ENCODE peak calls at places on chromosomes 12 and 14, in five cellular contexts. O, P, R, Q and I are unnamed samples.

GRCh38 chr12:109968801-109969200 is 27.4 kb downstream of the GIT2 start:
- DNase-seq in O (peak), P (no peak), R (no peak), Q (no peak), I (no peak)

GRCh38 chr12:49974231-49974675 is 1.5 kb downstream of the AQP6 start:
- DNase-seq in O (peak), P (no peak), R (peak), Q (peak), I (peak)

GRCh38 chr12:12600659-12601058 is 11.0 kb upstream of the CREBL2 start:
- DNase-seq in O (no peak), P (no peak), R (no peak), Q (no peak), I (no peak)

GRCh38 chr14:61334197-61334701 is 12.9 kb downstream of the PRKCH start:
- DNase-seq in O (no peak), P (no peak), R (no peak), Q (no peak), I (no peak)

GRCh38 chr12:42957136-42957535 is 367.6 kb upstream of the PRICKLE1 start:
- DNase-seq in O (no peak), P (no peak), R (no peak), Q (no peak), I (no peak)

GRCh38 chr14:92499216-92499615 is 14.4 kb upstream of the RIN3 start:
- DNase-seq in O (no peak), P (no peak), R (no peak), Q (no peak), I (no peak)

GRCh38 chr12:117023998-117024960 is 74.9 kb downstream of the TESC start:
- DNase-seq in O (no peak), P (no peak), R (no peak), Q (no peak), I (no peak)

GRCh38 chr12:89649139-89649538 is 59.5 kb downstream of the ATP2B1 start:
- DNase-seq in O (no peak), P (no peak), R (peak), Q (no peak), I (no peak)

GRCh38 chr12:24839268-24839791 is 109.6 kb downstream of the BCAT1 start:
- DNase-seq in O (no peak), P (no peak), R (no peak), Q (no peak), I (no peak)

DNA sequence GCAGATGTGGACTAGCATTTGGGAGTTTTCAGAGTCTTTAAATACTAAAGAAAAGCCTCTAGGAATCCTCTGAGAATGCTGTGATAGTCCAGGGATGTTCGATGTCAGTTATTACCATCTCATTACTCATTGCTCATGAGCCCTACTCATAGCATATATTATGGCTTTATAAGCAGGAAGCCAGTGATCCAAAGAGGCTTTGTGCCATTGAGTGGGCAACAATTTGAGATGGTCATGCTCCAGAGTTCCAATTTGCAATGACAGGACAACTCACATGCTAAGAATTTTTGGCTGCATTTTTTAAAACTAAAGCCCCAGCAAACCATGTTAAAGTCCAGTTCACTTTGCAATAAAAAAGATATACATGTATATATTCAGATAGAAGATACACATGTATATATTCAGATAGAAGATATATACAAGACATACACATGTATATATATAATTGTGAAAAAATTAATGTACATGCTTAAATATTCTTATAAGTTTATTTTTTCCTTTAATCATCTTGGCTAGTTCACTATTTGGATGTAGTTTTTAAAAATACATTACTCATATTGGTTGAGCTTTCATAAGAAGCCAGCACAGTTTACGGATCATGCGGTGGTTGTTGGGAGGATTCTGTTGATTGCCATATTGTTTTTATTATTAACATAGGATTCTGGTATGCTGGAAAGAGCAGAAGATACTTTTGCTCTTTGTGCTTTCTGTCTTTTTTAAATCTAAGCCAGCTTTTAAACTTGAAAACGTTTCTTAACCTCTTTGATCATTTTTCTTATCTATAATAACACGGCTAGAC is 163.2 kb downstream of the OTOGL start:
- DNase-seq in O (no peak), P (no peak), R (no peak), Q (peak), I (no peak)
- H3K4me2 ChIP-seq in O (no peak), P (no peak), R (no peak), Q (peak), I (no peak)

DNA sequence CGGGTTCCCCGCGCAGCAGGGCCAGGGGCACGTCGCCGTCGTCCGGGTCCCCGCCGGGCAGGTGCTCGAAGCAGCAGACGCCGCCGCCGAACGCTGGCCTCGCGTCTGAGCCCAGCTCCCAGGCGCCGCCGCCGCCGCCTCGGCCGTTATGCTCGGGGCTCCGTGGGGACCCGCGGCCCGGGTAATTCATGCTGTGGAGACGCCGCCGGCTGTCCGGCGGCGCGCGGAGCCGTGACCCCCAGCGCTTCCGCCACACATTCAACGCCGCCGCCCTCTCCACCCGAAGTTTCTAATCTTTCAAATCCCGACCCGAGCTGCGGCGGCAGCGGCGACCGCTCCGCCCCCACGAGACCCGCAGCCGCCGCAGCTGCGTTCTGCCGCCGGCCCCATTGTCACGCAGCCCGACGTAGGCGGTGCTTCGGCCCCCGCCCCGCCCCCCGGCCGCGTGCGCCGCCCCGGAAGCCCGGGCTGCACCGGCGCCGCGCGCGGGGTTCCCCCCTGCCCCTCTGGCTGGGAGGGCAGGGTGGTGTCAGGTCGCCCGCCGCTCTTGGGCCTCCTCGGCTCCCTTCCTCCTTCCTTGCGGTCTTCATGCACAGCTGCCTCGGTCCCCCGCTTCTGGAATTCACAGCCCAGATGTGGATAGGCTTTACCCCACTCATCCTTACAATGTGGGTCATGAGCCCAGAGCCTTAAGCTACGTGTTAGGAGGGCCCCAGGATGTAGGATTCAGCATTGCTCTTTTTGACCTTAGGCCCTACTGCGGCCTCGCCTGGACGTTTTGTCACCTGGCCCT is at the start of gene DDHD1:
- DNase-seq in O (peak), P (peak), R (peak), Q (peak), I (peak)
- H4K91ac ChIP-seq in O (peak), P (peak), R (no peak), Q (peak), I (peak)

GRCh38 chr14:51056431-51056830 is 38.5 kb downstream of the TRIM9 start:
- DNase-seq in O (no peak), P (no peak), R (no peak), Q (no peak), I (no peak)
- H2AFZ ChIP-seq in O (no peak), P (no peak), R (no peak), Q (no peak), I (no peak)

GRCh38 chr12:10130042-10130441 is at the start of gene CLEC7A:
- DNase-seq in O (no peak), P (no peak), R (no peak), Q (no peak), I (no peak)
- H3K4me2 ChIP-seq in O (no peak), P (no peak), R (no peak), Q (no peak), I (no peak)